ENCODE peak calls at places on chromosomes 2 and 18, in eight cellular contexts. M is putamen; X is T47D; F is activated CD8-positive, alpha-beta memory T cell treated with anti-CD3 and anti-CD28 coated beads, Interleukin-2, amount 50 U/mL, for 4 hours; U is stimulated activated CD4-positive, alpha-beta T cell treated with anti-CD3 and anti-CD28 coated beads, Interleukin-1b, Interleukin-23, amount 100 ng/mL, for 1 hour; S is GM23248; L is MV-4-11; Y is GF-D8. W is an unnamed sample.

GRCh38 chr2:3647831-3648651 is 10.0 kb upstream of the ALLC start:
- DNase-seq in M (no peak), X (no peak), F (no peak), U (no peak), S (no peak), L (no peak), Y (no peak), W (no peak)

GRCh38 chr18:12014091-12014490 is 32.8 kb downstream of the IMPA2 start:
- DNase-seq in M (no peak), X (no peak), F (no peak), U (no peak), S (no peak), L (no peak), Y (no peak), W (no peak)

GRCh38 chr2:107430596-107431266 is 396.0 kb upstream of the RGPD4 start:
- DNase-seq in M (no peak), X (no peak), F (no peak), U (no peak), S (no peak), L (no peak), Y (no peak), W (no peak)

GRCh38 chr2:172445851-172446250 is 18.5 kb downstream of the ITGA6 start:
- DNase-seq in M (peak; percentile 25), X (no peak), F (no peak), U (no peak), S (no peak), L (no peak), Y (no peak), W (no peak)

GRCh38 chr18:8507881-8508280 is 101.4 kb upstream of the RAB12 start:
- DNase-seq in M (no peak), X (no peak), F (no peak), U (no peak), S (peak; percentile 71), L (no peak), Y (no peak), W (no peak)

GRCh38 chr2:128404709-128405466 is 86.2 kb upstream of the HS6ST1 start:
- DNase-seq in M (no peak), X (no peak), F (no peak), U (no peak), S (no peak), L (no peak), Y (no peak), W (no peak)

GRCh38 chr2:10169581-10169980 is 47.0 kb downstream of the RRM2 start:
- DNase-seq in M (no peak), X (no peak), F (no peak), U (no peak), S (peak; percentile 56), L (no peak), Y (no peak), W (no peak)

GRCh38 chr2:226791056-226791486 is 8.5 kb downstream of the IRS1 start:
- DNase-seq in M (no peak), X (peak; percentile 77), F (no peak), U (no peak), S (peak; percentile 85), L (peak; percentile 60), Y (no peak), W (peak; percentile 37)

GRCh38 chr18:1624612-1625011 is 719.9 kb downstream of the ADCYAP1 start:
- DNase-seq in M (no peak), X (no peak), F (no peak), U (no peak), S (no peak), L (no peak), Y (no peak), W (no peak)

GRCh38 chr2:9774266-9774665 is 69.0 kb upstream of the TAF1B start:
- DNase-seq in M (no peak), X (no peak), F (no peak), U (no peak), S (peak; percentile 27), L (no peak), Y (no peak), W (no peak)

GRCh38 chr2:209458018-209458979 is 34.5 kb downstream of the MAP2 start:
- DNase-seq in M (no peak), X (no peak), F (no peak), U (no peak), S (no peak), L (no peak), Y (no peak), W (no peak)

GRCh38 chr18:21330122-21330701 is 88.2 kb downstream of the GREB1L start:
- DNase-seq in M (no peak), X (peak; percentile 22), F (no peak), U (no peak), S (peak; percentile 71), L (no peak), Y (no peak), W (no peak)

GRCh38 chr2:72263781-72264060 is 116.1 kb upstream of the CYP26B1 start:
- DNase-seq in M (no peak), X (no peak), F (no peak), U (no peak), S (peak; percentile 14), L (no peak), Y (no peak), W (no peak)

GRCh38 chr2:103959174-103960125 is 894.5 kb upstream of the POU3F3 start:
- DNase-seq in M (peak; percentile 79), X (peak; percentile 68), F (no peak), U (no peak), S (peak; percentile 40), L (peak; percentile 27), Y (no peak), W (peak; percentile 71)

GRCh38 chr2:233416706-233417105 is 62.4 kb downstream of the DGKD start:
- DNase-seq in M (no peak), X (no peak), F (no peak), U (no peak), S (no peak), L (no peak), Y (no peak), W (no peak)

GRCh38 chr2:219560037-219560892 is 11.1 kb downstream of the OBSL1 start:
- DNase-seq in M (no peak), X (no peak), F (no peak), U (no peak), S (peak; percentile 24), L (no peak), Y (no peak), W (no peak)

GRCh38 chr2:109703798-109704197 is 89.6 kb downstream of the SOWAHC start:
- DNase-seq in M (no peak), X (no peak), F (no peak), U (no peak), S (no peak), L (no peak), Y (no peak), W (no peak)

GRCh38 chr2:98664323-98664722 is 55.9 kb downstream of the UNC50 start:
- DNase-seq in M (no peak), X (no peak), F (peak; percentile 36), U (no peak), S (peak; percentile 30), L (peak; percentile 60), Y (peak; percentile 59), W (no peak)

GRCh38 chr2:98148968-98149697 is 62.2 kb downstream of the VWA3B start:
- DNase-seq in M (peak; percentile 42), X (peak; percentile 88), F (no peak), U (no peak), S (peak; percentile 45), L (no peak), Y (peak; percentile 24), W (no peak)

GRCh38 chr18:48074929-48075706 is 144.7 kb upstream of the SMAD2 start:
- DNase-seq in M (peak; percentile 75), X (no peak), F (no peak), U (no peak), S (no peak), L (no peak), Y (no peak), W (no peak)

GRCh38 chr2:136399667-136400316 is 281.8 kb upstream of the CXCR4 start:
- DNase-seq in M (no peak), X (no peak), F (no peak), U (no peak), S (no peak), L (peak; percentile 10), Y (no peak), W (no peak)

GRCh38 chr2:234003972-234004617 is 46.4 kb upstream of the SPP2 start:
- DNase-seq in M (no peak), X (peak; percentile 8), F (no peak), U (no peak), S (peak; percentile 97), L (peak; percentile 91), Y (no peak), W (no peak)

GRCh38 chr2:181104512-181105121 is 124.2 kb downstream of the UBE2E3 start:
- DNase-seq in M (peak; percentile 13), X (peak; percentile 64), F (no peak), U (no peak), S (peak; percentile 74), L (peak; percentile 54), Y (no peak), W (no peak)

GRCh38 chr18:7164610-7165009 is 47.0 kb upstream of the LAMA1 start:
- DNase-seq in M (no peak), X (no peak), F (no peak), U (no peak), S (peak; percentile 61), L (no peak), Y (no peak), W (no peak)

GRCh38 chr2:9312591-9312990 is 106.0 kb downstream of the ASAP2 start:
- DNase-seq in M (no peak), X (no peak), F (no peak), U (no peak), S (peak; percentile 32), L (no peak), Y (no peak), W (no peak)